ENCODE peak calls at places on chromosomes 13 and 19, in ten cellular contexts. G, O, N, Z, K, B, I, D, A and J are unnamed samples.
A peak's percentile ranks its signal among the peaks of the same experiment; 100 is the strongest.

GRCh38 chr13:45162821-45163220 is 38.0 kb downstream of the KCTD4 start:
- DNase-seq in I (no peak), D (no peak), B (no peak), G (no peak), O (peak; percentile 84), A (no peak), N (peak; percentile 83), Z (no peak), K (no peak), J (peak; percentile 80)

GRCh38 chr19:40598121-40598917 is 2.9 kb upstream of the LTBP4 start:
- DNase-seq in Z (peak; percentile 81), N (peak; percentile 82), O (peak; percentile 87), I (peak; percentile 73), A (peak; percentile 79), D (peak; percentile 92), B (peak; percentile 76), K (peak; percentile 93), G (peak; percentile 73), J (peak; percentile 76)

GRCh38 chr13:100394005-100394695 is 194.4 kb downstream of the GGACT start:
- DNase-seq in K (no peak), O (no peak), B (no peak), G (no peak), A (no peak), I (no peak), N (peak; percentile 74), Z (peak; percentile 51), D (no peak), J (peak; percentile 85)

GRCh38 chr13:50422181-50423148 is 407.2 kb downstream of the KCNRG start:
- DNase-seq in G (no peak), D (no peak), N (no peak), Z (no peak), I (no peak), B (no peak), O (no peak), A (no peak), K (no peak), J (no peak)

GRCh38 chr13:93466502-93467036 is 240.0 kb downstream of the GPC6 start:
- DNase-seq in B (no peak), I (no peak), K (no peak), A (no peak), G (no peak), D (no peak), N (no peak), Z (no peak), O (no peak), J (no peak)

GRCh38 chr13:77506874-77507273 is 28.6 kb upstream of the SCEL start:
- DNase-seq in B (no peak), K (no peak), N (no peak), D (peak; percentile 12), Z (no peak), G (no peak), A (no peak), O (peak; percentile 27), I (no peak), J (no peak)

GRCh38 chr19:32453736-32454135 is 48.2 kb downstream of the DPY19L3 start:
- DNase-seq in K (no peak), A (no peak), Z (no peak), G (no peak), D (no peak), O (no peak), B (no peak), I (no peak), N (no peak), J (no peak)

GRCh38 chr19:28245937-28246336 is 967.0 kb downstream of the UQCRFS1 start:
- DNase-seq in B (no peak), I (no peak), O (no peak), Z (no peak), N (no peak), A (no peak), K (no peak), D (no peak), G (no peak), J (no peak)